ENCODE peak calls at places on chromosomes 4 and X, in eight cellular contexts. M, H, Z, Y, G, Q, V and R are unnamed samples.

GRCh38 chr4:87049508-87049907 is 114.7 kb downstream of the AFF1 start:
- DNase-seq in M (no peak), H (no peak), Z (no peak), Y (no peak), G (no peak), Q (no peak), V (no peak), R (no peak)

GRCh38 chr4:112521123-112522116 is 5.4 kb upstream of the NEUROG2 start:
- DNase-seq in M (no peak), H (no peak), Z (no peak), Y (no peak), G (no peak), Q (no peak), V (no peak), R (no peak)

GRCh38 chr4:6473264-6474052 is 1.0 kb upstream of the PPP2R2C start:
- DNase-seq in M (no peak), H (no peak), Z (no peak), Y (no peak), G (no peak), Q (no peak), V (no peak), R (no peak)

GRCh38 chr4:155604718-155605601 is 61.7 kb upstream of the GUCY1A1 start:
- DNase-seq in M (peak; percentile 88), H (no peak), Z (peak; percentile 73), Y (peak; percentile 95), G (no peak), Q (peak; percentile 24), V (peak; percentile 93), R (no peak)

GRCh38 chr4:42906906-42907774 is 14.6 kb downstream of the GRXCR1 start:
- DNase-seq in M (no peak), H (no peak), Z (no peak), Y (no peak), G (no peak), Q (peak; percentile 25), V (no peak), R (no peak)

GRCh38 chrX:53316121-53316859 is 34.9 kb upstream of the IQSEC2 start:
- DNase-seq in M (no peak), H (no peak), Z (no peak), Y (no peak), G (no peak), Q (no peak), V (no peak), R (no peak)

GRCh38 chr4:111263836-111264235 is 641.0 kb upstream of the PITX2 start:
- DNase-seq in M (no peak), H (no peak), Z (no peak), Y (no peak), G (no peak), Q (no peak), V (no peak), R (no peak)

GRCh38 chr4:3054169-3054759 is 20.1 kb downstream of the HTT-AS start:
- DNase-seq in M (no peak), H (no peak), Z (no peak), Y (no peak), G (no peak), Q (no peak), V (no peak), R (no peak)

GRCh38 chr4:119835511-119835910 is 206.9 kb upstream of the PDE5A start:
- DNase-seq in M (peak; percentile 97), H (no peak), Z (no peak), Y (peak; percentile 46), G (no peak), Q (no peak), V (peak; percentile 4), R (no peak)

GRCh38 chr4:40953253-40954118 is 203.7 kb downstream of the NSUN7 start:
- DNase-seq in M (no peak), H (peak; percentile 50), Z (no peak), Y (peak; percentile 58), G (no peak), Q (no peak), V (no peak), R (no peak)

GRCh38 chrX:85243761-85244410 is at the start of the genes SATL1 and ZNF711:
- DNase-seq in M (peak; percentile 4), H (peak; percentile 91), Z (no peak), Y (peak; percentile 18), G (peak; percentile 31), Q (peak; percentile 54), V (peak; percentile 45), R (peak; percentile 56)

GRCh38 chrX:11611965-11612364 is 53.8 kb downstream of the ARHGAP6 start:
- DNase-seq in M (no peak), H (no peak), Z (no peak), Y (no peak), G (no peak), Q (no peak), V (no peak), R (no peak)

GRCh38 chrX:130680164-130681035 is 222.6 kb downstream of the ENOX2 start:
- DNase-seq in M (no peak), H (no peak), Z (no peak), Y (peak; percentile 68), G (no peak), Q (no peak), V (peak; percentile 42), R (no peak)

GRCh38 chr4:89753601-89754066 is 83.3 kb downstream of the SNCA start:
- DNase-seq in M (peak; percentile 98), H (no peak), Z (peak; percentile 98), Y (peak; percentile 100), G (no peak), Q (no peak), V (peak; percentile 99), R (no peak)

GRCh38 chr4:76703123-76703490 is 194.8 kb downstream of the SOWAHB start:
- DNase-seq in M (peak; percentile 46), H (no peak), Z (no peak), Y (no peak), G (no peak), Q (no peak), V (no peak), R (no peak)

GRCh38 chrX:118325453-118325852 is 20.5 kb upstream of the WDR44 start:
- DNase-seq in M (peak; percentile 3), H (no peak), Z (no peak), Y (peak; percentile 8), G (peak; percentile 16), Q (no peak), V (peak; percentile 6), R (no peak)

GRCh38 chrX:101265869-101266428 is 25.2 kb downstream of the TAF7L start:
- DNase-seq in M (peak; percentile 59), H (no peak), Z (no peak), Y (peak; percentile 90), G (no peak), Q (no peak), V (peak; percentile 58), R (no peak)

GRCh38 chr4:40056722-40057539 is at the start of gene N4BP2:
- DNase-seq in M (peak; percentile 78), H (peak; percentile 94), Z (no peak), Y (peak; percentile 82), G (peak; percentile 82), Q (peak; percentile 82), V (peak; percentile 77), R (peak; percentile 89)

GRCh38 chr4:73341454-73341853 is 62.6 kb upstream of the ALB start:
- DNase-seq in M (peak; percentile 51), H (peak; percentile 61), Z (peak; percentile 13), Y (peak; percentile 76), G (peak; percentile 38), Q (peak; percentile 18), V (peak; percentile 80), R (peak; percentile 42)

GRCh38 chr4:55116450-55116849 is 8.9 kb downstream of the KDR start:
- DNase-seq in M (no peak), H (no peak), Z (no peak), Y (peak; percentile 52), G (no peak), Q (no peak), V (peak; percentile 67), R (no peak)

GRCh38 chr4:40149960-40150385 is 46.9 kb upstream of the RHOH start:
- DNase-seq in M (peak; percentile 73), H (peak; percentile 57), Z (peak; percentile 23), Y (peak; percentile 84), G (peak; percentile 66), Q (peak; percentile 68), V (peak; percentile 83), R (peak; percentile 69)

GRCh38 chrX:68018248-68019203 is 414.8 kb downstream of the OPHN1 start:
- DNase-seq in M (peak; percentile 5), H (peak; percentile 29), Z (peak; percentile 1), Y (peak; percentile 47), G (no peak), Q (no peak), V (peak; percentile 40), R (no peak)

GRCh38 chrX:84118315-84118714 is 69.7 kb downstream of the RPS6KA6 start:
- DNase-seq in M (no peak), H (no peak), Z (no peak), Y (no peak), G (no peak), Q (no peak), V (no peak), R (no peak)

GRCh38 chr4:37890501-37891220 is at the start of gene TBC1D1:
- DNase-seq in M (no peak), H (peak; percentile 33), Z (no peak), Y (no peak), G (peak; percentile 72), Q (peak; percentile 81), V (no peak), R (peak; percentile 72)
- TF ChIP-seq CTCF in M (no peak), H (no peak), Z (no peak), Y (no peak), G (no peak), Q (peak; percentile 35), V (no peak), R (peak; percentile 41)

DNA sequence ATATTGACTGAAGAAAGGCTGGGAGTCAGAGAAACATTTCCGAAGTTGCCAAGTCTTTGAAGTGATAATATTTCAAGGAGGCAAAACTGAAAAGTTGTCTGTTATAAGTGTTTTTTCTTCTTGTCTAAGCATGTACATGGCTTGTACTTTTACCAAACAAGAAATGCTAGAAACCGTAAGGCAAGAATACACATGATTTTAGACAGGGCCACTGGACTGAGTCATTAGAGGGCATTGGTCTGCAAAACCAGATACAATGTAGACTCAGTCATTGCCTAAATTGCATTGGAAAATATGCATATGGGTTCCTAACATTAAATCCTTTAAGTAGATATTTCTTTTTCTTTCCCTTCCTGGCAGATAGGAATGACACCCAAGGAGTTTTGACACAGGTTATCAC is 284.9 kb upstream of the PUDP start:
- DNase-seq in M (no peak), H (no peak), Z (no peak), Y (no peak), G (no peak), Q (no peak), V (no peak), R (no peak)
- TF ChIP-seq CTCF in M (no peak), H (no peak), Z (no peak), Y (no peak), G (no peak), Q (no peak), V (no peak), R (no peak)

GRCh38 chr4:74536557-74536956 is 91.6 kb downstream of the AREG start:
- DNase-seq in M (no peak), H (no peak), Z (no peak), Y (peak; percentile 62), G (no peak), Q (no peak), V (peak; percentile 70), R (no peak)
- TF ChIP-seq CTCF in M (peak; percentile 33), H (peak; percentile 42), Z (peak; percentile 40), Y (peak; percentile 39), G (no peak), Q (no peak), V (peak; percentile 39), R (no peak)

GRCh38 chr4:185282968-185283367 is 73.6 kb downstream of the SNX25 start:
- DNase-seq in M (peak; percentile 25), H (no peak), Z (no peak), Y (peak; percentile 61), G (no peak), Q (no peak), V (no peak), R (no peak)
- TF ChIP-seq CTCF in M (peak; percentile 21), H (no peak), Z (no peak), Y (peak; percentile 20), G (no peak), Q (no peak), V (no peak), R (no peak)

GRCh38 chr4:22869235-22869634 is 176.5 kb downstream of the GBA3 start:
- DNase-seq in M (no peak), H (no peak), Z (no peak), Y (no peak), G (no peak), Q (no peak), V (no peak), R (no peak)
- TF ChIP-seq CTCF in M (no peak), H (no peak), Z (no peak), Y (no peak), G (no peak), Q (no peak), V (no peak), R (no peak)